ENCODE peak calls at places on chromosomes 12 and 14, in eight cellular contexts. One of them, this sample, is unnamed.

GRCh38 chr12:53078425-53079225 is 565 bp downstream of the SPRYD3 start:
- DNase-seq in stomach: peak; percentile 49
- DNase-seq in body of pancreas: peak; percentile 52
- DNase-seq in IMR-90: peak; percentile 29
- DNase-seq in suprapubic skin: no peak
- DNase-seq in H54: no peak
- DNase-seq in ovary: no peak
- DNase-seq in A549: no peak
- DNase-seq in this sample: no peak

GRCh38 chr14:66403183-66403582 is 83.0 kb upstream of the CCDC196 start:
- DNase-seq in stomach: no peak
- DNase-seq in body of pancreas: peak; percentile 12
- DNase-seq in IMR-90: peak; percentile 28
- DNase-seq in suprapubic skin: no peak
- DNase-seq in H54: no peak
- DNase-seq in ovary: no peak
- DNase-seq in A549: peak; percentile 59
- DNase-seq in this sample: no peak

GRCh38 chr12:131092911-131093901 is 139.5 kb downstream of the ADGRD1 start:
- DNase-seq in stomach: no peak
- DNase-seq in body of pancreas: no peak
- DNase-seq in IMR-90: no peak
- DNase-seq in suprapubic skin: peak; percentile 55
- DNase-seq in H54: no peak
- DNase-seq in ovary: peak; percentile 31
- DNase-seq in A549: no peak
- DNase-seq in this sample: no peak

GRCh38 chr12:125225641-125226040 is 160.4 kb downstream of the AACS start:
- DNase-seq in stomach: no peak
- DNase-seq in body of pancreas: no peak
- DNase-seq in IMR-90: no peak
- DNase-seq in suprapubic skin: no peak
- DNase-seq in H54: no peak
- DNase-seq in ovary: no peak
- DNase-seq in A549: no peak
- DNase-seq in this sample: no peak

GRCh38 chr12:63882844-63883243 is 38.3 kb downstream of the SRGAP1 start:
- DNase-seq in stomach: no peak
- DNase-seq in body of pancreas: peak; percentile 16
- DNase-seq in IMR-90: peak; percentile 59
- DNase-seq in suprapubic skin: no peak
- DNase-seq in H54: no peak
- DNase-seq in ovary: no peak
- DNase-seq in A549: no peak
- DNase-seq in this sample: no peak

GRCh38 chr14:61444215-61444768 is 122.9 kb downstream of the PRKCH start:
- DNase-seq in stomach: no peak
- DNase-seq in body of pancreas: peak; percentile 28
- DNase-seq in IMR-90: no peak
- DNase-seq in suprapubic skin: no peak
- DNase-seq in H54: no peak
- DNase-seq in ovary: no peak
- DNase-seq in A549: no peak
- DNase-seq in this sample: no peak

GRCh38 chr14:106308839-106309389 is 782.5 kb downstream of the TMEM121 start:
- DNase-seq in stomach: peak; percentile 46
- DNase-seq in body of pancreas: peak; percentile 32
- DNase-seq in IMR-90: no peak
- DNase-seq in suprapubic skin: no peak
- DNase-seq in H54: no peak
- DNase-seq in ovary: no peak
- DNase-seq in A549: peak; percentile 74
- DNase-seq in this sample: no peak

GRCh38 chr12:68440068-68440581 is 108.0 kb upstream of the MDM1 start:
- DNase-seq in stomach: no peak
- DNase-seq in body of pancreas: no peak
- DNase-seq in IMR-90: peak; percentile 70
- DNase-seq in suprapubic skin: no peak
- DNase-seq in H54: peak; percentile 21
- DNase-seq in ovary: no peak
- DNase-seq in A549: no peak
- DNase-seq in this sample: no peak

GRCh38 chr12:82527165-82527780 is 159.4 kb upstream of the TMTC2 start:
- DNase-seq in stomach: no peak
- DNase-seq in body of pancreas: peak; percentile 70
- DNase-seq in IMR-90: peak; percentile 64
- DNase-seq in suprapubic skin: no peak
- DNase-seq in H54: peak; percentile 3
- DNase-seq in ovary: no peak
- DNase-seq in A549: peak; percentile 75
- DNase-seq in this sample: peak; percentile 16

GRCh38 chr14:89000007-89000942 is 175.8 kb downstream of the TTC8 start:
- DNase-seq in stomach: peak; percentile 47
- DNase-seq in body of pancreas: peak; percentile 56
- DNase-seq in IMR-90: peak; percentile 98
- DNase-seq in suprapubic skin: no peak
- DNase-seq in H54: peak; percentile 30
- DNase-seq in ovary: no peak
- DNase-seq in A549: peak; percentile 96
- DNase-seq in this sample: peak; percentile 19

GRCh38 chr14:94893411-94894160 is 123.7 kb upstream of the GSC start:
- DNase-seq in stomach: no peak
- DNase-seq in body of pancreas: no peak
- DNase-seq in IMR-90: no peak
- DNase-seq in suprapubic skin: no peak
- DNase-seq in H54: no peak
- DNase-seq in ovary: no peak
- DNase-seq in A549: no peak
- DNase-seq in this sample: no peak

GRCh38 chr12:69779928-69780327 is 41.3 kb downstream of the RAB3IP start:
- DNase-seq in stomach: no peak
- DNase-seq in body of pancreas: no peak
- DNase-seq in IMR-90: peak; percentile 10
- DNase-seq in suprapubic skin: no peak
- DNase-seq in H54: peak; percentile 12
- DNase-seq in ovary: no peak
- DNase-seq in A549: peak; percentile 51
- DNase-seq in this sample: no peak

GRCh38 chr14:61174395-61175386 is 106.4 kb downstream of the TMEM30B start:
- DNase-seq in stomach: no peak
- DNase-seq in body of pancreas: no peak
- DNase-seq in IMR-90: peak; percentile 82
- DNase-seq in suprapubic skin: no peak
- DNase-seq in H54: no peak
- DNase-seq in ovary: no peak
- DNase-seq in A549: no peak
- DNase-seq in this sample: no peak

GRCh38 chr12:120474092-120474960 is 4.8 kb upstream of the SRSF9 start:
- DNase-seq in stomach: no peak
- DNase-seq in body of pancreas: peak; percentile 61
- DNase-seq in IMR-90: peak; percentile 80
- DNase-seq in suprapubic skin: no peak
- DNase-seq in H54: peak; percentile 93
- DNase-seq in ovary: no peak
- DNase-seq in A549: peak; percentile 62
- DNase-seq in this sample: peak; percentile 51

GRCh38 chr14:67268456-67269115 is 27.4 kb downstream of the PALS1 start:
- DNase-seq in stomach: no peak
- DNase-seq in body of pancreas: no peak
- DNase-seq in IMR-90: peak; percentile 20
- DNase-seq in suprapubic skin: no peak
- DNase-seq in H54: no peak
- DNase-seq in ovary: no peak
- DNase-seq in A549: no peak
- DNase-seq in this sample: no peak

GRCh38 chr12:93197067-93197593 is 180.6 kb upstream of the NUDT4 start:
- DNase-seq in stomach: no peak
- DNase-seq in body of pancreas: no peak
- DNase-seq in IMR-90: peak; percentile 54
- DNase-seq in suprapubic skin: no peak
- DNase-seq in H54: no peak
- DNase-seq in ovary: no peak
- DNase-seq in A549: peak; percentile 24
- DNase-seq in this sample: no peak

DNA sequence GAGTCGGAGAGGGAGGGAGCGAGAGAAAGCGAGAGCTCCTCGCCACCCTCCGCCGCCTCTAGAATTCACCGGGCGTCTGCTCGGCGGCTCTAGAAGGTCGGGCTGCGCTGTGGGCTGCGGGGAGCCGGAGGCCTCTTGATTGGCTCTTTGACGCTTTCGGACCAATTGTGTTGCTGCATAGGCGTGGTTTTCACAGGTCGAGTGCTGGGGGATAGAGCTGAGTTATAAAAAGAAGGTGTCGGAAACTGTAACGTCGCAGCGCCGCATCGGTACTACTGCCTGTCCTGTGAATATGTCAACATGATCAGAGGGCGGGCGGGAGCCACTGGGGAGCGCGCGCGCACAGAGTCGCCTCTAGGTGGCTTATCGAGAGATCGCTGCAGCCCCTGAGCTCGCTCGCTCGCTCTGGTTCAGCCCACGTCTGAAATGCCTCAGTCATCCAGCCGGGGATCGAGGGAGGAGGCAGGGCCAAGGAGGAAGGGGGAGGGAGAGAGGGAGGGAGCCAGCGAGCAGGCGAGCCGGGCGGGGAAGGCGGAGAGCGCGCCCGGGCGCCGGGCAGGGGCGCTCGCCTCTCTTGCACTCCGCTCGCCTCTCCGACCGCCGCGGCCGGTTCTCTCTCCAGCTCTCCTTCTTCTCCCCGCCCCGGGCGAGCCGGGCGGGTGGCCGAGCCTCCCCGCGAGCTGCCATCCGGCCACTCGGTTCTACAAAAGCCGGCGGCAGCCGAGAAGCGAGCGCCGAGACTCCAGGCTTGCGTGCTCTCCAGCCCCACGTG is at the start of gene TBX3:
- DNase-seq in stomach: peak; percentile 79
- DNase-seq in body of pancreas: peak; percentile 81
- DNase-seq in IMR-90: peak; percentile 99
- DNase-seq in suprapubic skin: peak; percentile 97
- DNase-seq in H54: peak; percentile 71
- DNase-seq in ovary: peak; percentile 95
- DNase-seq in A549: peak; percentile 100
- DNase-seq in this sample: peak; percentile 99
- TF ChIP-seq POLR2A in stomach: peak; percentile 72
- TF ChIP-seq POLR2A in body of pancreas: peak; percentile 44
- TF ChIP-seq POLR2A in IMR-90: peak; percentile 98
- TF ChIP-seq POLR2A in suprapubic skin: peak; percentile 86
- TF ChIP-seq POLR2A in H54: peak; percentile 54
- TF ChIP-seq POLR2A in ovary: peak; percentile 91
- TF ChIP-seq POLR2A in A549: peak; percentile 91
- TF ChIP-seq POLR2A in this sample: no peak

GRCh38 chr12:112906712-112907414 is at the start of gene OAS1:
- DNase-seq in stomach: peak; percentile 35
- DNase-seq in body of pancreas: peak; percentile 66
- DNase-seq in IMR-90: peak; percentile 22
- DNase-seq in suprapubic skin: no peak
- DNase-seq in H54: peak; percentile 54
- DNase-seq in ovary: no peak
- DNase-seq in A549: peak; percentile 79
- DNase-seq in this sample: peak; percentile 48
- TF ChIP-seq POLR2A in stomach: no peak
- TF ChIP-seq POLR2A in body of pancreas: no peak
- TF ChIP-seq POLR2A in IMR-90: no peak
- TF ChIP-seq POLR2A in suprapubic skin: no peak
- TF ChIP-seq POLR2A in H54: no peak
- TF ChIP-seq POLR2A in ovary: no peak
- TF ChIP-seq POLR2A in A549: no peak
- TF ChIP-seq POLR2A in this sample: no peak

DNA sequence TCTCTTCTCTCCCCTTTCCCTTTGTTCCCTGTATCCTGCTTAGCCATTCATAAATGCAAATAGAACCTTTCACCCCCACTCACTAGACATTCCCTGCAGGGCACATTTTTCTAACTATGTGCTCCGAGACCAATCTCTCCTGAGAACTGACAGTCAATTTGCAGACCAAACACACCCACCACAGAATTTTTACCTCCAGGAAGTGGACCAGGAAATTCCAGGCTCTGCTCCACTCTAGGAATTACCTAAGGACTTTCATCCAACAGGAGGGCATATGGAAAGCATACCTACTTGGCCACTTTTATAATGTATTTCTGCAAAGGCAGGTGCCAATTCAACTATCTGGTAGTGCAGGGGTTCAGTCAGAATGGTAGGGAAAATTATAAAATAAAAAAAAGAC is 8.9 kb upstream of the TAS2R46 start:
- DNase-seq in stomach: no peak
- DNase-seq in body of pancreas: no peak
- DNase-seq in IMR-90: no peak
- DNase-seq in suprapubic skin: no peak
- DNase-seq in H54: no peak
- DNase-seq in ovary: no peak
- DNase-seq in A549: no peak
- DNase-seq in this sample: no peak
- TF ChIP-seq POLR2A in stomach: no peak
- TF ChIP-seq POLR2A in body of pancreas: no peak
- TF ChIP-seq POLR2A in IMR-90: no peak
- TF ChIP-seq POLR2A in suprapubic skin: no peak
- TF ChIP-seq POLR2A in H54: no peak
- TF ChIP-seq POLR2A in ovary: no peak
- TF ChIP-seq POLR2A in A549: no peak
- TF ChIP-seq POLR2A in this sample: no peak

DNA sequence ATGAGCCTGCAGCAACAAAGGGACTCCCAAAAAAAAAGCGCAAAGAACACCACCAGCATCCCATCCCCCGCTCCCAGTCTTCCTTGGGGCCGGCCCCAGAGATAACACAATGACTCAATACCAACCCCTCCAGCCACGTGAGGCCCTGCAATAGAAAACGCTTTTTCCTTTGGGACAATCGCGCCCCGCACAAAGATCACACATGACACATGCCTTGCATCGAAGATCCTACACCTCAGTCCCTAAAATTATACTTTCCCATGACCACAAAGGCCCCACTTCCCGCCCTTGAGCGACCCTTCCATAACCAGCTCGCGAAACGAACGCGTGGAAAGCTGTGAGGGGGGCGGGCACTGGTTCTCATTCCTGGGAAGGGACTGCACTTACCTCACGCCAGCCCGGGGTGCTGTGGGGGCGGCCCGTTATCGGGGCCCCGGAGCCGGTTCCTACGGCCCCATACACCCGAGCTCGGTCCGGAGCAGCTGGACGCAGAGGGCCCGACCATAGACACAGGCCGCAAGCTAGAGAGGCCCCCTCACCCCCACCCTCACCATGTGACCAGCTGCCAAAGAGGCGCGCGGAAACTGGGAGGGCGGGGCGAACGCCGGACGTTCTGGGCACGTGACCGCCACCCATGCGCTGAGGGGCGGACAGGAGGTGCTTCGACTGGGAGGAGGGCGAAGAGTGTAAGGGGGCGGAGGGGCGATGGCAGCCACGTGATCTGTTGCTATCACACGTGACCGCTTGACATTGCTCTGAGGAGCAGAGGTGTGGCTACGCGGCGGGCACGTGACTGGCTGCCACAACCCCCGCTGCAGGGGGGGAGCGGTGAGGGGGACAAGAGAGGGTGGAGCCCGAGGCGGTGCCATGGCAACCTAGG is at the start of gene CDK4:
- DNase-seq in stomach: peak; percentile 98
- DNase-seq in body of pancreas: peak; percentile 100
- DNase-seq in IMR-90: peak; percentile 100
- DNase-seq in suprapubic skin: peak; percentile 100
- DNase-seq in H54: peak; percentile 98
- DNase-seq in ovary: peak; percentile 99
- DNase-seq in A549: peak; percentile 100
- DNase-seq in this sample: peak; percentile 100
- TF ChIP-seq POLR2A in stomach: peak; percentile 62
- TF ChIP-seq POLR2A in body of pancreas: peak; percentile 82
- TF ChIP-seq POLR2A in IMR-90: peak; percentile 82
- TF ChIP-seq POLR2A in suprapubic skin: peak; percentile 74
- TF ChIP-seq POLR2A in H54: peak; percentile 44
- TF ChIP-seq POLR2A in ovary: peak; percentile 78
- TF ChIP-seq POLR2A in A549: peak; percentile 67
- TF ChIP-seq POLR2A in this sample: no peak